ENCODE peak calls at places on chromosomes 12 and 14, in six cellular contexts. Q is heart right ventricle, X is hypothalamus, M is iris pigment epithelial cell, A is pancreas, D is AML-193. G is an unnamed sample.

GRCh38 chr12:54273981-54274380 is 5.9 kb downstream of the CBX5 start:
- DNase-seq in Q (no peak), X (no peak), M (no peak), A (no peak), D (no peak), G (no peak)

GRCh38 chr14:64109821-64110554 is 184.2 kb downstream of the ESR2 start:
- DNase-seq in Q (no peak), X (no peak), M (peak; percentile 57), A (no peak), D (no peak), G (no peak)

GRCh38 chr14:95196268-95196667 is 38.9 kb upstream of the DICER1 start:
- DNase-seq in Q (no peak), X (no peak), M (no peak), A (no peak), D (no peak), G (no peak)

GRCh38 chr12:76346798-76347420 is 1.3 kb downstream of the BBS10 start:
- DNase-seq in Q (peak; percentile 35), X (no peak), M (peak; percentile 74), A (no peak), D (peak; percentile 63), G (peak; percentile 91)

GRCh38 chr12:56894698-56895368 is 39.4 kb downstream of the SDR9C7 start:
- DNase-seq in Q (no peak), X (no peak), M (no peak), A (no peak), D (no peak), G (no peak)

GRCh38 chr12:22935501-22935900 is 310.5 kb downstream of the ETNK1 start:
- DNase-seq in Q (no peak), X (no peak), M (no peak), A (no peak), D (no peak), G (no peak)

GRCh38 chr14:76267322-76268012 is 108.5 kb upstream of the ESRRB start:
- DNase-seq in Q (peak; percentile 55), X (peak; percentile 44), M (peak; percentile 41), A (peak; percentile 90), D (no peak), G (no peak)

GRCh38 chr12:28925726-28926376 is 223.2 kb upstream of the FAR2 start:
- DNase-seq in Q (peak; percentile 20), X (no peak), M (peak; percentile 57), A (no peak), D (no peak), G (no peak)

GRCh38 chr14:100893760-100894159 is 9.8 kb downstream of the RTL1 start:
- DNase-seq in Q (no peak), X (no peak), M (no peak), A (no peak), D (no peak), G (no peak)

GRCh38 chr12:20439634-20440033 is 71.3 kb downstream of the PDE3A start:
- DNase-seq in Q (no peak), X (no peak), M (no peak), A (no peak), D (no peak), G (no peak)

GRCh38 chr14:91647817-91648216 is 84.1 kb downstream of the CATSPERB start:
- DNase-seq in Q (no peak), X (no peak), M (no peak), A (no peak), D (no peak), G (peak; percentile 28)

GRCh38 chr14:92925446-92925845 is 2.5 kb downstream of the CHGA start:
- DNase-seq in Q (no peak), X (no peak), M (no peak), A (peak; percentile 30), D (no peak), G (no peak)

G was measured in RKO.